ENCODE peak calls at places on chromosomes 16 and 17, in eight cellular contexts. W, B, J, T, X, U, V and F are unnamed samples. For H3K4me1, the result is how much of the 10 kb centered on the place peaks cover.

GRCh38 chr16:85658504-85659326 is 30.0 kb downstream of the GINS2 start:
- DNase-seq in W (no peak), B (no peak), J (peak), T (no peak), X (peak), U (no peak), V (no peak), F (no peak)

GRCh38 chr16:3798827-3799226 is 81.5 kb upstream of the TRAP1 start:
- DNase-seq in W (no peak), B (no peak), J (no peak), T (no peak), X (no peak), U (no peak), V (no peak), F (no peak)

GRCh38 chr17:42795465-42795864 is 3.0 kb downstream of the COA3 start:
- DNase-seq in W (no peak), B (no peak), J (no peak), T (no peak), X (no peak), U (no peak), V (no peak), F (no peak)

GRCh38 chr16:21116148-21116693 is 34.4 kb downstream of the DNAH3 start:
- DNase-seq in W (no peak), B (no peak), J (no peak), T (no peak), X (no peak), U (no peak), V (no peak), F (no peak)

GRCh38 chr16:67678354-67679023 is 11.9 kb downstream of the C16orf86 start:
- DNase-seq in W (peak), B (no peak), J (no peak), T (no peak), X (peak), U (no peak), V (no peak), F (no peak)

GRCh38 chr16:83005653-83006160 is 378.9 kb downstream of the CDH13 start:
- DNase-seq in W (no peak), B (no peak), J (no peak), T (peak), X (no peak), U (no peak), V (no peak), F (no peak)

GRCh38 chr17:62597920-62598319 is 29.6 kb upstream of the MRC2 start:
- DNase-seq in W (no peak), B (peak), J (no peak), T (no peak), X (no peak), U (no peak), V (no peak), F (no peak)

GRCh38 chr17:29645516-29646051 is 22.9 kb upstream of the CORO6 start:
- DNase-seq in W (peak), B (peak), J (peak), T (peak), X (peak), U (no peak), V (peak), F (no peak)

GRCh38 chr16:31052131-31052530 is 18.8 kb downstream of the STX4 start:
- DNase-seq in W (no peak), B (no peak), J (no peak), T (peak), X (peak), U (no peak), V (no peak), F (peak)

GRCh38 chr16:70693231-70693671 is 7.4 kb upstream of the MTSS2 start:
- DNase-seq in W (no peak), B (peak), J (no peak), T (no peak), X (no peak), U (peak), V (peak), F (no peak)
- H3K4me3 ChIP-seq in W (no peak), B (peak), J (no peak), T (no peak), X (no peak), U (no peak), V (no peak), F (no peak)

DNA sequence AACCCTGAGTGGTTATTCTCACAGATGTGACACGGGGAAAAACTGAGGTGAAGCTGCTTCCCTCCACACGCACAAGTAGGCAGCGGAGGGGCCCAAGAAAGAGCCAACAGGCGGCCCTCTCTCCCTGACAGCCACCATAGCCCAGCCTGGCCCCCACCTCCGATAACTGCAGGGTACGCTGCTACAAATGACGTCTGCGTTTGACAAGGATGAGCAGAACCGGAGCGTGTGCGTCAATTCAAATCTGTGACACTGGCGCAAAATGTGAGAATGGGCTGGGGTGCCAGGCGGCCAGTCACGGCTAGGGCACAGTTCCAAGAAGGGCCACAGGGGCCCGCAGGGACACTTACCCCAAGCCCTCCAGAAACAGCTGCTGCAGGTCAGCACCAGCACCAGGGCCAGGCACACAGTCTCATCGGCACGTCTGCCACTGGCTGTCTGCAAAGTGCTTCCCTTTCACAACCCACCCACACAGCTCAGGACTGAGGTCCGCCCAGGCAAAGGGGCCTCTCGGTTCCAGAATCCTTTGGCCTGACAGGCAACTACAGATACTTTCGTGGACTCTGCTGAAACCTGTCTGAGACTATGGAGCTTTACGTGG is 14.4 kb downstream of the AXIN1 start:
- DNase-seq in W (no peak), B (no peak), J (no peak), T (no peak), X (peak), U (no peak), V (no peak), F (no peak)
- H3K4me1 ChIP-seq in W (under half), B (under half), J (under half), T (under half), X (under half), U (half or more), V (under half), F (under half)

DNA sequence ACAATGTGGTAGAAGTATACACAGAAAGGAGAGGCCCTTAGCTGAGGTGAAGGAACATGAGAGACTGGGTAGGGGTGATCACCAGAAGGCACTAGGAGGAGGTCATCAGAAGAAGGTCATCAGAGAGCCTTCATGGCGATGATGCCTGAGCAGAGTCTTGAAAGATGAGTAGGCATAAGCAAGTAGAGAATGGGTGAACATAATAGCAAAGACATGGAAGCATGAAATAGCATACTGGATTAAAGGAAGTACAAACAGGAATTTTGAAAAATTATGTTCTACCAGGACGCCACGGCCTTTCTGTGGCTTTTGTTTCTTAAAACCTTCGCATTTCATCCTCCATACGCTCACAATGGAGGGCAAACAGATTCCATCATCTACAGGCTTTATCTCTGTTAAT is 2.9 kb downstream of the IKZF3 start:
- DNase-seq in W (no peak), B (no peak), J (no peak), T (no peak), X (no peak), U (no peak), V (no peak), F (no peak)
- TF ChIP-seq CTCF in W (no peak), B (no peak), J (no peak), T (no peak), X (no peak), U (no peak), V (no peak), F (no peak)

DNA sequence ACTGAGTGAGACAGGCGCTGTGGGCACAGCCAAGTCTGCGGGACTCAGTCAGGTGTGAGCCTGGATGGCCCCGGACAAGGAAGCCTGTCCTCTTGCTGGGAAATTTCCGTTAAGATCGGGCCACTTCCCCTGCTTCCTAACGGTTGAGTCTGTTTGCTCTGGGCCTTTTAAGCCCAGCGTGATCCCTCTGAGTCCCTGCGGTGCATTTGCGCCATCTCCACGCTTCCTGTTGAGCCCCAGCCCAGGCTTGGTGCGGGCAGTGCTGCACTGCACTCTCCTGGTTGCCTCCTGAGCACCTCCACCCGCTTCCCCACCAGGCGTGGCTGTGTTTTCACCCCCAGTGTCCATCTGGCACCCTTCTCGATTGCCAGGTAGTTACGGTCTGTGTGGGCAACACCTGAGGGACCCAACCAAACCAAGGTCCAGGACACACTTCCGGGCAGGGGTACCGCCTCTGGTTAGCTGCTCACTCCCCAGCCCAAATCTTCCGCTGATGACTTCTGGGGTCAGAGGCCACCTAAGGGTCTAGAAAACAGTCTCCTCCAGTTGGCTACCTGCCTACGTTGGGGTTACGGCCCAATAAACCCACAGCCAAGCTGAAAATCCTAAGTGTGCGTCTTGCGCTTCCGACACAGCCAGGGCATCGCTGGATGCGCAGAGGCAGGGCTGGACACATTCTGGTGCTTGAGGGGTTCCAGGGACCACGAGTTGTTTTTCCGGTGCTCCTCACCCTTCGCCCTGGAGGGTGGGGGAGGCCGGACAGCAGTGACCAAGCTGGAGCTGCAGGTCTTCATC is 1.4 kb upstream of the SLC25A10 start:
- DNase-seq in W (no peak), B (no peak), J (peak), T (no peak), X (peak), U (no peak), V (no peak), F (no peak)
- H3K4me3 ChIP-seq in W (no peak), B (peak), J (peak), T (no peak), X (peak), U (peak), V (peak), F (no peak)